ENCODE peak calls at places on chromosomes 12 and 14, in four cellular contexts. One of them, this sample, is unnamed.

GRCh38 chr14:55951366-55952206 is 166.6 kb upstream of the PELI2 start:
- DNase-seq in H1: no peak
- DNase-seq in small intestine: no peak
- DNase-seq in mesendoderm: peak; percentile 56
- DNase-seq in this sample: no peak

GRCh38 chr14:44505588-44505987 is 1.5 kb downstream of the FSCB start:
- DNase-seq in H1: no peak
- DNase-seq in small intestine: no peak
- DNase-seq in mesendoderm: peak; percentile 38
- DNase-seq in this sample: no peak

GRCh38 chr14:71324767-71325272 is 417.6 kb downstream of the PCNX1 start:
- DNase-seq in H1: no peak
- DNase-seq in small intestine: no peak
- DNase-seq in mesendoderm: peak; percentile 81
- DNase-seq in this sample: peak; percentile 37

GRCh38 chr12:118044075-118044474 is 16.9 kb downstream of the WSB2 start:
- DNase-seq in H1: no peak
- DNase-seq in small intestine: no peak
- DNase-seq in mesendoderm: no peak
- DNase-seq in this sample: no peak

GRCh38 chr12:5577239-5577638 is 145.3 kb downstream of the NTF3 start:
- DNase-seq in H1: no peak
- DNase-seq in small intestine: peak; percentile 63
- DNase-seq in mesendoderm: peak; percentile 55
- DNase-seq in this sample: peak; percentile 27

GRCh38 chr14:61406670-61407069 is 85.3 kb downstream of the PRKCH start:
- DNase-seq in H1: no peak
- DNase-seq in small intestine: no peak
- DNase-seq in mesendoderm: peak; percentile 73
- DNase-seq in this sample: no peak

GRCh38 chr14:50388256-50388931 is 8.3 kb downstream of the CDKL1 start:
- DNase-seq in H1: no peak
- DNase-seq in small intestine: peak; percentile 97
- DNase-seq in mesendoderm: peak; percentile 81
- DNase-seq in this sample: peak; percentile 76

GRCh38 chr12:52073531-52073950 is 3.8 kb downstream of the ATG101 start:
- DNase-seq in H1: no peak
- DNase-seq in small intestine: no peak
- DNase-seq in mesendoderm: no peak
- DNase-seq in this sample: no peak

GRCh38 chr14:74620497-74620921 is 8.5 kb upstream of the LTBP2 start:
- DNase-seq in H1: no peak
- DNase-seq in small intestine: no peak
- DNase-seq in mesendoderm: peak; percentile 94
- DNase-seq in this sample: no peak

GRCh38 chr12:65829716-65830115 is 5.4 kb downstream of the HMGA2 start:
- DNase-seq in H1: no peak
- DNase-seq in small intestine: no peak
- DNase-seq in mesendoderm: no peak
- DNase-seq in this sample: no peak

GRCh38 chr14:39762576-39763401 is 330.6 kb upstream of the FBXO33 start:
- DNase-seq in H1: no peak
- DNase-seq in small intestine: no peak
- DNase-seq in mesendoderm: peak; percentile 42
- DNase-seq in this sample: no peak

GRCh38 chr14:80393766-80394165 is 182.5 kb upstream of the DIO2 start:
- DNase-seq in H1: no peak
- DNase-seq in small intestine: no peak
- DNase-seq in mesendoderm: no peak
- DNase-seq in this sample: no peak

GRCh38 chr14:71290960-71291466 is 383.8 kb downstream of the PCNX1 start:
- DNase-seq in H1: no peak
- DNase-seq in small intestine: no peak
- DNase-seq in mesendoderm: peak; percentile 8
- DNase-seq in this sample: peak; percentile 10

GRCh38 chr12:24835377-24835776 is 113.5 kb downstream of the BCAT1 start:
- DNase-seq in H1: no peak
- DNase-seq in small intestine: no peak
- DNase-seq in mesendoderm: no peak
- DNase-seq in this sample: no peak

GRCh38 chr12:124008629-124009028 is 35.6 kb downstream of the ZNF664 start:
- DNase-seq in H1: no peak
- DNase-seq in small intestine: no peak
- DNase-seq in mesendoderm: no peak
- DNase-seq in this sample: no peak

GRCh38 chr14:97410667-97411286 is 613.6 kb downstream of the VRK1 start:
- DNase-seq in H1: no peak
- DNase-seq in small intestine: peak; percentile 26
- DNase-seq in mesendoderm: no peak
- DNase-seq in this sample: no peak

GRCh38 chr14:64060648-64061096 is 207.9 kb downstream of the SYNE2 start:
- DNase-seq in H1: peak; percentile 82
- DNase-seq in small intestine: peak; percentile 45
- DNase-seq in mesendoderm: peak; percentile 94
- DNase-seq in this sample: peak; percentile 42

GRCh38 chr14:69475194-69475818 is 9.2 kb upstream of the PLEKHD1 start:
- DNase-seq in H1: no peak
- DNase-seq in small intestine: peak; percentile 16
- DNase-seq in mesendoderm: peak; percentile 39
- DNase-seq in this sample: no peak

GRCh38 chr14:61110683-61111082 is 129.6 kb downstream of the SLC38A6 start:
- DNase-seq in H1: no peak
- DNase-seq in small intestine: no peak
- DNase-seq in mesendoderm: no peak
- DNase-seq in this sample: no peak

GRCh38 chr12:52528641-52529143 is 8.5 kb upstream of the KRT5 start:
- DNase-seq in H1: no peak
- DNase-seq in small intestine: no peak
- DNase-seq in mesendoderm: no peak
- DNase-seq in this sample: no peak

GRCh38 chr12:90499793-90500192 is 455.2 kb downstream of the CCER1 start:
- DNase-seq in H1: no peak
- DNase-seq in small intestine: no peak
- DNase-seq in mesendoderm: no peak
- DNase-seq in this sample: no peak

GRCh38 chr12:131864469-131864868 is 30.0 kb upstream of the ULK1 start:
- DNase-seq in H1: no peak
- DNase-seq in small intestine: no peak
- DNase-seq in mesendoderm: no peak
- DNase-seq in this sample: no peak

GRCh38 chr12:109137055-109137454 is 20.7 kb downstream of the ACACB start:
- DNase-seq in H1: no peak
- DNase-seq in small intestine: no peak
- DNase-seq in mesendoderm: no peak
- DNase-seq in this sample: no peak

GRCh38 chr12:56084958-56085543 is 5.1 kb downstream of the ERBB3 start:
- DNase-seq in H1: peak; percentile 75
- DNase-seq in small intestine: peak; percentile 59
- DNase-seq in mesendoderm: peak; percentile 71
- DNase-seq in this sample: peak; percentile 41

GRCh38 chr12:106417926-106418910 is 60.7 kb downstream of the POLR3B start:
- DNase-seq in H1: no peak
- DNase-seq in small intestine: no peak
- DNase-seq in mesendoderm: peak; percentile 56
- DNase-seq in this sample: no peak

GRCh38 chr14:90419200-90419599 is 22.4 kb downstream of the CALM1 start:
- DNase-seq in H1: no peak
- DNase-seq in small intestine: peak; percentile 49
- DNase-seq in mesendoderm: no peak
- DNase-seq in this sample: peak; percentile 60

GRCh38 chr14:74642011-74642410 is 30.0 kb upstream of the LTBP2 start:
- DNase-seq in H1: no peak
- DNase-seq in small intestine: no peak
- DNase-seq in mesendoderm: no peak
- DNase-seq in this sample: no peak

GRCh38 chr14:49381778-49382177 is 204.4 kb downstream of the RPS29 start:
- DNase-seq in H1: no peak
- DNase-seq in small intestine: no peak
- DNase-seq in mesendoderm: peak; percentile 62
- DNase-seq in this sample: no peak

GRCh38 chr14:104280085-104280901 is 141.9 kb downstream of the KIF26A start:
- DNase-seq in H1: peak; percentile 40
- DNase-seq in small intestine: no peak
- DNase-seq in mesendoderm: no peak
- DNase-seq in this sample: no peak

GRCh38 chr14:104281768-104282301 is 143.4 kb downstream of the KIF26A start:
- DNase-seq in H1: peak; percentile 29
- DNase-seq in small intestine: no peak
- DNase-seq in mesendoderm: no peak
- DNase-seq in this sample: peak; percentile 51

GRCh38 chr14:104282332-104283196 is 144.2 kb downstream of the KIF26A start:
- DNase-seq in H1: no peak
- DNase-seq in small intestine: no peak
- DNase-seq in mesendoderm: no peak
- DNase-seq in this sample: peak; percentile 73

GRCh38 chr14:104283197-104284106 is 145.1 kb downstream of the KIF26A start:
- DNase-seq in H1: no peak
- DNase-seq in small intestine: peak; percentile 33
- DNase-seq in mesendoderm: no peak
- DNase-seq in this sample: peak; percentile 71

GRCh38 chr14:104280902-104281767 is 142.7 kb downstream of the KIF26A start:
- DNase-seq in H1: peak; percentile 45
- DNase-seq in small intestine: no peak
- DNase-seq in mesendoderm: no peak
- DNase-seq in this sample: no peak
- H3K4me1 ChIP-seq in H1: no peaks in the 10 kb centered on the region
- H3K4me1 ChIP-seq in small intestine: peaks cover 6% of the 10 kb centered on the region
- H3K4me1 ChIP-seq in mesendoderm: no peaks in the 10 kb centered on the region
- H3K4me1 ChIP-seq in this sample: peaks cover 25% of the 10 kb centered on the region

DNA sequence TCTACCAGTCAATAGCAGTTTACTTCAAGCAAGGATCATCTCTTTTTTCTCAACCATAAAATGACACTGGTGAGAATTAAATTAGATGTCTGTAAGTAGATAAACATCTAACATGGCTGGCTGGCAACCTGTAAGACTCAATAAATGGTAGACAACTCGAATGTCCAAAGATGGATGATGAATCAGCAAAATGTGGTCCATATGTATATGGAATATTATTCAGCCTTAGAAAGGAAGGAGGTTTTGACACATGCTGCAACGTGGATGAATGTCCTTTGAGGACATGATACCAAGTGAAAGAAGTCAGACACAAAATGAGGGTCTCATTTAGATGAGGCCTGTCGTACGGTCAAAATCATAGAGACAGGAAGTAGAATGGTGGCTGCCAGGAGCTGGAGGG is 46.2 kb downstream of the SPRING1 start:
- DNase-seq in H1: no peak
- DNase-seq in small intestine: no peak
- DNase-seq in mesendoderm: no peak
- DNase-seq in this sample: no peak
- H3K27me3 ChIP-seq in H1: peaks cover 10% of the 10 kb centered on the region
- H3K27me3 ChIP-seq in small intestine: peaks cover 2% of the 10 kb centered on the region
- H3K27me3 ChIP-seq in mesendoderm: no peaks in the 10 kb centered on the region
- H3K27me3 ChIP-seq in this sample: peaks cover 21% of the 10 kb centered on the region

DNA sequence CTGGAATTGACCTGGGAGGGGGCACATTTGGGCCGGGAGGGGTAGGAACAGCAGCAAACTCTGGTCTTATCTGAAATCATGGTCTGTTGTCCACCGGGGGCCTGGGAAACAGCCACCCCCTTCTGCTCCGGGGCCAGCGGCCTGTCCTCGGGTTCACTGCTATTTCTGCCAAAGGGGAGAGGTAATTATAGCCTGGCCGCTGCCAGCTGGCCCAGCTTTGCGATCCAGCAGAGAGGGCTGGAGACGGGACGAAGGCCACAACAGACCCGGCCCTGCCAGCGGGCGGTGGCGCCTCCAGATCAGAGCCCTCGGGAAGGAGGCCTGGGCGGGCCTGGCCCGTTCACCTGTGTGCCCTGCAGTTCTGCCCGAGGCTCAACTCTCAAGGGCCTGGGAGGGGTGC is at the start of gene C14orf180:
- DNase-seq in H1: no peak
- DNase-seq in small intestine: peak; percentile 33
- DNase-seq in mesendoderm: no peak
- DNase-seq in this sample: peak; percentile 57
- H3K4me1 ChIP-seq in H1: no peaks in the 10 kb centered on the region
- H3K4me1 ChIP-seq in small intestine: peaks cover 6% of the 10 kb centered on the region
- H3K4me1 ChIP-seq in mesendoderm: no peaks in the 10 kb centered on the region
- H3K4me1 ChIP-seq in this sample: peaks cover 52% of the 10 kb centered on the region

GRCh38 chr12:26734510-26735248 is 98.3 kb downstream of the ITPR2 start:
- DNase-seq in H1: no peak
- DNase-seq in small intestine: no peak
- DNase-seq in mesendoderm: no peak
- DNase-seq in this sample: no peak

GRCh38 chr12:26736563-26737486 is 96.2 kb downstream of the ITPR2 start:
- DNase-seq in H1: no peak
- DNase-seq in small intestine: no peak
- DNase-seq in mesendoderm: no peak
- DNase-seq in this sample: no peak

GRCh38 chr12:26735249-26735639 is 97.8 kb downstream of the ITPR2 start:
- DNase-seq in H1: no peak
- DNase-seq in small intestine: no peak
- DNase-seq in mesendoderm: no peak
- DNase-seq in this sample: no peak

GRCh38 chr12:26740348-26740747 is 92.6 kb downstream of the ITPR2 start:
- DNase-seq in H1: no peak
- DNase-seq in small intestine: no peak
- DNase-seq in mesendoderm: no peak
- DNase-seq in this sample: no peak

GRCh38 chr12:26737487-26738030 is 95.4 kb downstream of the ITPR2 start:
- DNase-seq in H1: no peak
- DNase-seq in small intestine: no peak
- DNase-seq in mesendoderm: no peak
- DNase-seq in this sample: no peak
- H3K27me3 ChIP-seq in H1: no peaks in the 10 kb centered on the region
- H3K27me3 ChIP-seq in small intestine: no peaks in the 10 kb centered on the region
- H3K27me3 ChIP-seq in mesendoderm: no peaks in the 10 kb centered on the region
- H3K27me3 ChIP-seq in this sample: no peaks in the 10 kb centered on the region

GRCh38 chr14:93960108-93960475 is 16.3 kb downstream of the ASB2 start:
- DNase-seq in H1: no peak
- DNase-seq in small intestine: no peak
- DNase-seq in mesendoderm: no peak
- DNase-seq in this sample: no peak

GRCh38 chr14:93963692-93964091 is 12.7 kb downstream of the ASB2 start:
- DNase-seq in H1: no peak
- DNase-seq in small intestine: no peak
- DNase-seq in mesendoderm: no peak
- DNase-seq in this sample: no peak

GRCh38 chr14:93960774-93961438 is 15.5 kb downstream of the ASB2 start:
- DNase-seq in H1: no peak
- DNase-seq in small intestine: no peak
- DNase-seq in mesendoderm: no peak
- DNase-seq in this sample: no peak

GRCh38 chr14:93962701-93963601 is 13.4 kb downstream of the ASB2 start:
- DNase-seq in H1: no peak
- DNase-seq in small intestine: peak; percentile 44
- DNase-seq in mesendoderm: no peak
- DNase-seq in this sample: peak; percentile 75

GRCh38 chr14:93961610-93962009 is 14.8 kb downstream of the ASB2 start:
- DNase-seq in H1: no peak
- DNase-seq in small intestine: no peak
- DNase-seq in mesendoderm: no peak
- DNase-seq in this sample: no peak
- H3K4me1 ChIP-seq in H1: peaks cover 5% of the 10 kb centered on the region
- H3K4me1 ChIP-seq in small intestine: no peaks in the 10 kb centered on the region
- H3K4me1 ChIP-seq in mesendoderm: peaks cover 3% of the 10 kb centered on the region
- H3K4me1 ChIP-seq in this sample: peaks cover 43% of the 10 kb centered on the region

GRCh38 chr14:36001936-36002335 is 174.6 kb downstream of the PTCSC3 start:
- DNase-seq in H1: no peak
- DNase-seq in small intestine: no peak
- DNase-seq in mesendoderm: no peak
- DNase-seq in this sample: no peak
- H3K27me3 ChIP-seq in H1: no peaks in the 10 kb centered on the region
- H3K27me3 ChIP-seq in small intestine: no peaks in the 10 kb centered on the region
- H3K27me3 ChIP-seq in mesendoderm: no peaks in the 10 kb centered on the region
- H3K27me3 ChIP-seq in this sample: no peaks in the 10 kb centered on the region

This sample was measured in transverse colon.